ENCODE peak calls at places on chromosomes 1 and 21, in five cellular contexts. S is astrocyte of the spinal cord, N is RWPE2, V is fibroblast of lung, X is osteoblast. A is an unnamed sample.

GRCh38 chr1:224583774-224584173 is 32.3 kb upstream of the CNIH3 start:
- DNase-seq in S (no peak), N (no peak), V (no peak), X (no peak), A (no peak)

GRCh38 chr1:245648749-245649517 is 494.1 kb downstream of the KIF26B start:
- DNase-seq in S (no peak), N (no peak), V (no peak), X (no peak), A (no peak)

GRCh38 chr1:171220551-171221175 is 27.6 kb upstream of the FMO1 start:
- DNase-seq in S (peak; percentile 92), N (no peak), V (peak; percentile 78), X (no peak), A (peak; percentile 33)

GRCh38 chr1:36207339-36207738 is 16.9 kb upstream of the THRAP3 start:
- DNase-seq in S (peak; percentile 92), N (no peak), V (peak; percentile 84), X (peak; percentile 94), A (peak; percentile 37)

GRCh38 chr1:15323351-15323988 is 76.4 kb downstream of the FHAD1 start:
- DNase-seq in S (peak; percentile 82), N (no peak), V (peak; percentile 60), X (peak; percentile 93), A (peak; percentile 77)

GRCh38 chr1:178954937-178955336 is 70.8 kb upstream of the FAM20B start:
- DNase-seq in S (no peak), N (no peak), V (no peak), X (no peak), A (peak; percentile 49)

GRCh38 chr1:169483500-169483966 is 2.2 kb downstream of the SLC19A2 start:
- DNase-seq in S (peak; percentile 44), N (no peak), V (peak; percentile 43), X (no peak), A (peak; percentile 90)

GRCh38 chr1:88791192-88791591 is 100.2 kb downstream of the GTF2B start:
- DNase-seq in S (no peak), N (no peak), V (no peak), X (no peak), A (peak; percentile 22)

GRCh38 chr1:32538887-32539583 is at the start of gene ZBTB8A:
- DNase-seq in S (peak; percentile 66), N (peak; percentile 50), V (peak; percentile 68), X (peak; percentile 96), A (peak; percentile 76)

GRCh38 chr1:60527567-60527966 is 454.0 kb upstream of the C1orf87 start:
- DNase-seq in S (no peak), N (no peak), V (no peak), X (no peak), A (no peak)

GRCh38 chr1:8763888-8764287 is 53.6 kb downstream of the RERE start:
- DNase-seq in S (no peak), N (no peak), V (no peak), X (no peak), A (peak; percentile 67)

GRCh38 chr1:112840631-112841624 is 115.1 kb downstream of the SLC16A1 start:
- DNase-seq in S (no peak), N (no peak), V (peak; percentile 25), X (no peak), A (no peak)

GRCh38 chr1:89760496-89760895 is 60.3 kb upstream of the LRRC8D start:
- DNase-seq in S (no peak), N (no peak), V (no peak), X (no peak), A (no peak)

GRCh38 chr1:79561521-79561978 is 555.0 kb upstream of the ADGRL4 start:
- DNase-seq in S (no peak), N (no peak), V (no peak), X (no peak), A (no peak)

GRCh38 chr1:4488018-4488417 is 166.4 kb upstream of the AJAP1 start:
- DNase-seq in S (no peak), N (no peak), V (no peak), X (peak; percentile 38), A (no peak)

GRCh38 chr21:45390121-45390751 is 14.7 kb upstream of the COL18A1 start:
- DNase-seq in S (no peak), N (peak; percentile 57), V (no peak), X (no peak), A (no peak)

GRCh38 chr1:42941640-42942330 is 16.9 kb downstream of the SLC2A1 start:
- DNase-seq in S (peak; percentile 85), N (no peak), V (peak; percentile 95), X (peak; percentile 95), A (peak; percentile 67)

GRCh38 chr1:153404768-153405167 is 11.6 kb upstream of the S100A7A start:
- DNase-seq in S (no peak), N (no peak), V (no peak), X (no peak), A (no peak)

GRCh38 chr1:10451286-10451685 is 1.5 kb downstream of the CORT start:
- DNase-seq in S (peak; percentile 11), N (no peak), V (peak; percentile 33), X (peak; percentile 89), A (peak; percentile 36)

GRCh38 chr1:195740862-195741261 is 867.4 kb downstream of the KCNT2 start:
- DNase-seq in S (no peak), N (no peak), V (peak; percentile 48), X (no peak), A (no peak)

GRCh38 chr21:17782051-17782450 is 37.1 kb downstream of the C21orf91 start:
- DNase-seq in S (no peak), N (no peak), V (no peak), X (no peak), A (no peak)

GRCh38 chr1:25472494-25472893 is 41.8 kb downstream of the MACO1 start:
- DNase-seq in S (no peak), N (no peak), V (no peak), X (no peak), A (no peak)

GRCh38 chr1:1250828-1251284 is 4.3 kb upstream of the C1QTNF12 start:
- DNase-seq in S (no peak), N (no peak), V (no peak), X (no peak), A (no peak)

GRCh38 chr1:30801826-30802198 is 44.2 kb upstream of the LAPTM5 start:
- DNase-seq in S (peak; percentile 60), N (no peak), V (peak; percentile 28), X (peak; percentile 94), A (peak; percentile 62)

GRCh38 chr1:220217383-220217988 is 54.8 kb downstream of the RAB3GAP2 start:
- DNase-seq in S (no peak), N (no peak), V (no peak), X (no peak), A (no peak)

GRCh38 chr1:46522184-46522968 is 29.1 kb downstream of the KNCN start:
- DNase-seq in S (peak; percentile 89), N (no peak), V (peak; percentile 82), X (peak; percentile 93), A (peak; percentile 61)

GRCh38 chr1:46517932-46518498 is 28.4 kb downstream of the DMBX1 start:
- DNase-seq in S (no peak), N (no peak), V (no peak), X (no peak), A (no peak)

GRCh38 chr1:46521417-46521816 is 30.0 kb downstream of the KNCN start:
- DNase-seq in S (no peak), N (no peak), V (no peak), X (no peak), A (no peak)

GRCh38 chr1:46519209-46519608 is 29.6 kb downstream of the DMBX1 start:
- DNase-seq in S (no peak), N (no peak), V (peak; percentile 15), X (peak; percentile 81), A (no peak)

DNA sequence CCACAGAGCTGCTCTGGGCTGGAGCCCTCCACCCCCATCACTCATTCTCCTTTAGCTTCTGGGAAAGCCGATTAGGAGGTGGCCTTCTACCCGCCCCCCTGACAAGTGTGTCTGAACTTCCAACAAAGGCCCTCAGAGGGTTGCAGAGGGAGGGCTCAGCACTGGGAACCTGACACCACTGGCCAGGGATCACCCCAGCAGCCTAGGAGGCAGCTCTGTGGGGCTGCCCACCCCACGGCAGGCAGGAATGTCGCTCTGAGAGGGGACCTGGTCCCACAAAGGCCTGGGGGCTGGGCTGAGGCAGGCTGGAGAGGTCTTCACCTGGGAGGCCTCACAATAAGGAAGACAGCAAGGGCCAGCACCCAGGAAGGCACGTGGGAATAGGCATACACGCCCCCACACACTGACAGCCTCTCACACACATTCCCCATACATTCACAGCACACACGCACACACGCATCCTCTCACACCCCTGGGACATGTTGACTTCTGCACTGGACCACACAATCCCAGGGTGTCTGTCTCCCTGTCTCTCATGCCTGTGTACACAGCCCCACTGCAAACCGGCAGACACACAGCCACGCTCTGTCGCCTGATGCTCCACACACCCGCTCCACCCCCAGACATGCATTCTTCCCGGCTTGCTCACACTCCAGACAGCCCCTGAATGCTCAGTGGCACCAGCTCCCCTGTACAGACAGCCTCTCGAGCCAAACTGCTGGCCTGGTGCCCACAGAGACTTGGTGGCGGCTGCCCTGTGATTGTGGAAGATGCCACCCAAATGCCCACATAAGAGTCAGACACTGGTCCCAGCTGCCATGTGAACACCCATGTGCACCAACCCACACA is 30.7 kb downstream of the DMBX1 start:
- DNase-seq in S (peak; percentile 69), N (no peak), V (peak; percentile 90), X (peak; percentile 98), A (peak; percentile 48)
- H3K4me3 ChIP-seq in S (no peak overlapping the region), N (no peak overlapping the region), V (no peak overlapping the region), X (peak overlapping the region; percentile 16), A (no peak overlapping the region)

GRCh38 chr1:84497631-84498278 is 8.4 kb upstream of the SPATA1 start:
- DNase-seq in S (no peak), N (no peak), V (no peak), X (no peak), A (no peak)
- TF ChIP-seq CTCF in S (no peak), N (no peak), V (no peak), X (no peak), A (no peak)

DNA sequence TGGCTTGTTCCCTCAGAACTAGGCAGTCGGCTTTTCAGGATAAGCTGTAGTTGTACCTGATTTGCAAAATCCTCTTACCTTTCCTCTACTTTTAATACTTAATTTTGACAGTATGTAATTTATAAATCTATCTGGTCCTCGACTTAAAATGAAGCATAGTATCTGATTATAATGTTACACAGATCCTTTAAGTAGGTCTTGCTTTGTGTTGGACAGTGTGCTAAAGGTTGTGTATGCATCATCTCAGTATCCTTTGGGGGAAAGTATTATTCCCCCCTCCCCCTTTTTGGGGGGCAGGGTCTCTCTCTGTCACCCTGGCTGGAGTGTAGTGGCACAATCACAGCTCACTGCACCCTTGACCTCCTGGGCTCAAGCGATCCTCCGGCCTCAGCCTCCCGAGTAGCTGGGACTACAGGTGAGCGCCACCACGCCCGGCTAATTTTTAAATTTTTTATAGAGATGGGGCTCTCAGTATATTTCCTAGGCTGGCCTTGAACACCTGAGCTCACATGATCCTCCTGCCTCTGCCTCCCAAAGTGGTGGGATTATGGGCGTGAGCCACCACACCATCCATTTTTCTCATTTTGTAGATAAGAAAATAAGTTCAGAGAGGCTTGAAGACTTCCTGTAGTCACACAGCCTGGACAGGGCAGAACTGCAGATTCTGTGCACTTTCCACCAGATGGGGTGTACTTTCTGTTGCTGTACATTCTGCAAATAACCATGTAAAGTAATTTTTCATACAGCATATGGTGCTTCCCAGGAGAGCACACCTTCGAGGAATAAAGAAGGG is 791 bp upstream of the STX6 start:
- DNase-seq in S (no peak), N (no peak), V (no peak), X (no peak), A (no peak)
- H3K4me3 ChIP-seq in S (peak overlapping the region; percentile 28), N (peak overlapping the region; percentile 14), V (peak overlapping the region; percentile 12), X (peak overlapping the region; percentile 95), A (peak overlapping the region; percentile 49)

GRCh38 chr1:28893403-28894102 is 20.8 kb upstream of the EPB41 start:
- DNase-seq in S (no peak), N (no peak), V (peak; percentile 14), X (peak; percentile 95), A (no peak)
- TF ChIP-seq CTCF in S (peak; percentile 46), N (peak; percentile 11), V (peak; percentile 37), X (peak; percentile 69), A (peak; percentile 39)

GRCh38 chr1:215523128-215523861 is 43.8 kb upstream of the KCTD3 start:
- DNase-seq in S (peak; percentile 25), N (no peak), V (peak; percentile 13), X (no peak), A (peak; percentile 21)
- H3K4me3 ChIP-seq in S (no peak overlapping the region), N (no peak overlapping the region), V (no peak overlapping the region), X (peak overlapping the region; percentile 14), A (no peak overlapping the region)